ENCODE peak calls at places on chromosomes 4 and X, in six cellular contexts. G, I, Z, W, K and N are unnamed samples.

GRCh38 chr4:8740666-8741395 is 130.8 kb downstream of the HMX1 start:
- DNase-seq in W (peak; percentile 36), Z (peak; percentile 76), K (no peak), G (no peak), I (no peak), N (no peak)

GRCh38 chr4:30720656-30721352 is 635 bp downstream of the PCDH7 start:
- DNase-seq in Z (peak; percentile 85), I (no peak), K (no peak), W (peak; percentile 54), G (no peak), N (peak; percentile 45)

GRCh38 chr4:83599183-83599582 is 63.3 kb downstream of the GPAT3 start:
- DNase-seq in W (no peak), Z (no peak), G (no peak), I (no peak), K (no peak), N (no peak)

GRCh38 chrX:15761564-15762191 is 23.6 kb downstream of the CA5B start:
- DNase-seq in W (no peak), I (no peak), K (no peak), G (no peak), Z (no peak), N (no peak)

GRCh38 chrX:71543316-71543715 is 10.4 kb downstream of the OGT start:
- DNase-seq in W (no peak), G (no peak), K (peak; percentile 56), Z (no peak), I (peak; percentile 85), N (no peak)

GRCh38 chr4:125938541-125938940 is 623.8 kb downstream of the FAT4 start:
- DNase-seq in I (no peak), G (no peak), W (no peak), Z (no peak), K (peak; percentile 7), N (no peak)

GRCh38 chr4:168505996-168506395 is 9.1 kb downstream of the PALLD start:
- DNase-seq in I (no peak), Z (no peak), K (no peak), G (no peak), W (no peak), N (no peak)

GRCh38 chrX:49058794-49059193 is at the start of gene CCDC120:
- DNase-seq in K (no peak), I (peak; percentile 2), G (no peak), W (no peak), Z (no peak), N (no peak)

GRCh38 chrX:124280294-124280902 is 52.1 kb upstream of the TEX13D start:
- DNase-seq in G (no peak), I (no peak), K (no peak), Z (no peak), W (no peak), N (no peak)

GRCh38 chrX:7149421-7149820 is 1.5 kb upstream of the PUDP start:
- DNase-seq in I (no peak), W (no peak), G (no peak), K (no peak), Z (no peak), N (no peak)

GRCh38 chr4:37421614-37422013 is 177.1 kb downstream of the NWD2 start:
- DNase-seq in W (no peak), I (no peak), G (no peak), Z (no peak), K (no peak), N (no peak)

GRCh38 chr4:168631241-168632151 is 134.6 kb downstream of the PALLD start:
- DNase-seq in W (no peak), Z (peak; percentile 91), G (no peak), K (no peak), I (peak; percentile 20), N (peak; percentile 48)

GRCh38 chr4:107913283-107913899 is 18.0 kb upstream of the CYP2U1 start:
- DNase-seq in G (peak; percentile 29), K (peak; percentile 50), I (peak; percentile 23), W (no peak), Z (no peak), N (peak; percentile 57)

GRCh38 chrX:21883258-21883657 is 27.5 kb downstream of the YY2 start:
- DNase-seq in I (no peak), K (no peak), W (no peak), Z (no peak), G (no peak), N (no peak)

GRCh38 chr4:13067077-13067476 is 417.1 kb downstream of the RAB28 start:
- DNase-seq in Z (no peak), W (no peak), I (no peak), K (no peak), G (no peak), N (no peak)

GRCh38 chrX:63475200-63475599 is 124.1 kb upstream of the SPIN4 start:
- DNase-seq in G (no peak), I (no peak), Z (no peak), W (no peak), K (no peak), N (no peak)

GRCh38 chrX:40152173-40152705 is 54.5 kb upstream of the BCOR start:
- DNase-seq in W (peak; percentile 70), I (no peak), Z (no peak), K (no peak), G (no peak), N (peak; percentile 53)

GRCh38 chr4:4386736-4387392 is at the start of gene NSG1:
- DNase-seq in K (no peak), G (peak; percentile 15), I (no peak), Z (no peak), W (peak; percentile 77), N (peak; percentile 40)

GRCh38 chrX:19070555-19070994 is 51.7 kb downstream of the ADGRG2 start:
- DNase-seq in K (no peak), W (no peak), G (no peak), I (no peak), Z (no peak), N (no peak)

GRCh38 chrX:103066606-103067005 is 2.6 kb upstream of the BEX1 start:
- DNase-seq in W (no peak), K (no peak), G (no peak), Z (no peak), I (no peak), N (no peak)